ENCODE peak calls at places on chromosomes 7 and 10, in seven cellular contexts. B is glutamatergic neuron, K is keratinocyte, E is Kasumi-1, A is hypothalamus, D is stomach, J is DMS79. O is an unnamed sample.

GRCh38 chr10:91090761-91091529 is 129.5 kb upstream of the PCGF5 start:
- DNase-seq in E (peak), B (no peak), A (no peak), J (peak), D (no peak), K (no peak), O (peak)

GRCh38 chr7:146982482-146982881 is 865.9 kb downstream of the CNTNAP2 start:
- DNase-seq in D (no peak), B (no peak), E (no peak), J (no peak), K (no peak), A (no peak), O (no peak)

GRCh38 chr10:28585076-28585475 is 52.2 kb downstream of the WAC start:
- DNase-seq in B (no peak), J (no peak), K (no peak), D (no peak), A (no peak), E (no peak), O (no peak)

GRCh38 chr10:66167816-66168215 is 758.0 kb upstream of the LRRTM3 start:
- DNase-seq in D (no peak), E (no peak), A (no peak), K (no peak), B (no peak), J (no peak), O (peak)

GRCh38 chr7:105775580-105775979 is 100.8 kb downstream of the ATXN7L1 start:
- DNase-seq in J (no peak), A (no peak), E (no peak), B (no peak), K (no peak), D (no peak), O (no peak)

GRCh38 chr7:80722596-80723141 is 84.2 kb downstream of the CD36 start:
- DNase-seq in B (no peak), A (no peak), D (peak), J (no peak), E (no peak), K (peak), O (peak)

GRCh38 chr10:48410503-48410902 is 104.0 kb downstream of the MAPK8 start:
- DNase-seq in B (no peak), A (no peak), E (no peak), D (no peak), J (no peak), K (no peak), O (no peak)

GRCh38 chr10:96588060-96588554 is 1.3 kb upstream of the TM9SF3 start:
- DNase-seq in D (no peak), J (peak), B (no peak), E (no peak), K (no peak), A (no peak), O (peak)

GRCh38 chr7:46747869-46748576 is 827.0 kb upstream of the IGFBP3 start:
- DNase-seq in K (no peak), J (no peak), D (no peak), E (no peak), B (no peak), A (no peak), O (peak)

GRCh38 chr10:61612451-61612850 is 50.3 kb upstream of the CABCOCO1 start:
- DNase-seq in K (no peak), J (no peak), E (no peak), B (no peak), D (no peak), A (no peak), O (no peak)

GRCh38 chr7:6162331-6162620 is 110.1 kb downstream of the CYTH3 start:
- DNase-seq in E (no peak), J (no peak), B (no peak), K (no peak), D (no peak), A (no peak), O (no peak)

O was measured in M059J.